ENCODE peak calls at places on chromosomes 16 and 17, in ten cellular contexts. K is HepG2; E is ascending aorta; O is brain microvascular endothelial cell; T is fibroblast of mammary gland; J is CD8-positive, alpha-beta T cell; X is upper lobe of right lung; S is fibroblast of pulmonary artery; M is heart right ventricle; U is epithelial cell of esophagus. V is an unnamed sample.

GRCh38 chr16:31250782-31251384 is 8.9 kb upstream of the ITGAM start:
- DNase-seq in T (no peak), K (no peak), U (no peak), O (no peak), E (no peak), J (no peak), X (no peak), M (no peak), S (no peak), V (no peak)

GRCh38 chr17:50835563-50836231 is at the start of gene WFIKKN2:
- DNase-seq in X (no peak), M (no peak), E (no peak), S (no peak), U (no peak), T (no peak), K (no peak), O (no peak), J (no peak), V (no peak)

GRCh38 chr17:57943140-57943539 is 12.1 kb downstream of the CUEDC1 start:
- DNase-seq in U (peak; percentile 28), M (no peak), X (no peak), J (no peak), K (no peak), S (no peak), E (no peak), O (no peak), T (peak; percentile 78), V (peak; percentile 40)

GRCh38 chr17:57438031-57438731 is 181.9 kb downstream of the MSI2 start:
- DNase-seq in S (no peak), X (no peak), O (no peak), T (no peak), M (no peak), K (no peak), U (no peak), E (no peak), J (no peak), V (no peak)

GRCh38 chr16:12201216-12201615 is 224.7 kb downstream of the SNX29 start:
- DNase-seq in O (no peak), T (no peak), S (no peak), X (no peak), M (no peak), K (no peak), U (no peak), E (no peak), J (no peak), V (no peak)

GRCh38 chr16:88102597-88102996 is 151.4 kb downstream of the BANP start:
- DNase-seq in K (no peak), E (no peak), M (no peak), U (no peak), O (no peak), S (no peak), T (no peak), X (no peak), J (no peak), V (no peak)

GRCh38 chr17:78226752-78227454 is 4.5 kb upstream of the TMEM235 start:
- DNase-seq in U (peak; percentile 72), X (no peak), M (no peak), O (no peak), E (no peak), J (no peak), T (no peak), S (no peak), K (no peak), V (no peak)

GRCh38 chr17:77810536-77810935 is 148.0 kb upstream of the TNRC6C start:
- DNase-seq in J (no peak), O (peak; percentile 35), T (peak; percentile 94), M (peak; percentile 53), X (no peak), E (no peak), U (peak; percentile 13), S (peak; percentile 83), K (no peak), V (peak; percentile 80)

DNA sequence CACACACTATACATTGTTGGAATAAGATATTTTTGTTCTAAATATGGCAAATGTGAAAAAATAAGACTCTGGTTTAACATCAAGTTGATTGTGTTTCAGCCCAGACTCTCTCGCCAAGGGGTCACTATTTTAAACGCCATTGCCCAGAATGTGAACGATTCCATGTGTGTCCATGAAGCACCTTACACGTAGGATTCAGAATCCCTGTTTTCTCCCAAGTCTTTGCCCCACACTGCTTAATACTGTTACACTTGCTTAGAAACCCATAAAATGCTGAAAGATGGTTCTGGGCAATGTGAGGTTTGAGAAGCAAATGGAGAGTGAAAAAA is 7.7 kb downstream of the HS3ST3B1 start:
- DNase-seq in O (no peak), K (no peak), S (no peak), T (peak; percentile 38), J (no peak), E (no peak), M (no peak), X (no peak), U (no peak), V (peak; percentile 51)
- H3K4me3 ChIP-seq in O (peak overlapping the region; percentile 55), K (peak overlapping the region; percentile 71), S (peak overlapping the region; percentile 68), T (peak overlapping the region; percentile 43), J (peak overlapping the region; percentile 41), E (peak overlapping the region; percentile 65), M (peak overlapping the region; percentile 45), X (peak overlapping the region; percentile 48), U (peak overlapping the region; percentile 55), V (peak overlapping the region; percentile 45)

DNA sequence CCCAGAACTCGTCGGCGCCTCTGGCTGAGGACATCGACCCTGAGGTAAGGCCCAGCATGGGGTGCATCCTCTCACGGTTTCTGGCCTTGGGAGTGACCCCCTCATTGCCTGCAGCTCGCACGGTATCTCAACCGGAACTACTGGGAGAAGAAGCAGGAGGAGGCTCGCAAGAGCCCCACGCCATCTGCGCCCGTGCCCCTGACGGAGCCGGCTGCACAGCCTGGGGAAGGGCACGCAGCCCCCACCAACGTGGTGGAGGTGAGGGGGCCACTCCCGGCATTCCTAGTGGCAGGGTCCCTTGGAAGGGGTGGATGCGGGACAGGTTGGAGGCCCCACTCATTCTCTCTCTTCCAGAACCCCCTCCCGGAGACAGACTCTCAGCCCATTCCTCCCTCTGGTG is 8.4 kb upstream of the MRPL12 start:
- DNase-seq in O (no peak), U (no peak), K (no peak), S (no peak), X (no peak), E (no peak), T (no peak), M (no peak), J (no peak), V (no peak)
- TF ChIP-seq CTCF in O (no peak), U (no peak), K (no peak), S (no peak), X (no peak), E (no peak), T (no peak), M (no peak), J (no peak), V (no peak)

GRCh38 chr16:79772028-79772427 is 171.5 kb upstream of the MAF start:
- DNase-seq in S (no peak), M (no peak), E (no peak), X (no peak), U (no peak), J (no peak), K (no peak), T (no peak), O (no peak), V (no peak)

GRCh38 chr16:79770244-79771064 is 169.9 kb upstream of the MAF start:
- DNase-seq in J (peak; percentile 43), T (peak; percentile 75), M (peak; percentile 88), K (peak; percentile 63), O (peak; percentile 76), S (peak; percentile 78), E (peak; percentile 51), X (peak; percentile 95), U (peak; percentile 94), V (peak; percentile 91)

GRCh38 chr16:79768594-79768993 is 168.1 kb upstream of the MAF start:
- DNase-seq in M (no peak), X (no peak), J (no peak), U (no peak), K (no peak), T (no peak), O (no peak), E (no peak), S (no peak), V (no peak)

GRCh38 chr16:79767597-79768280 is 167.2 kb upstream of the MAF start:
- DNase-seq in K (peak; percentile 40), U (peak; percentile 53), T (peak; percentile 23), S (peak; percentile 13), O (peak; percentile 37), J (no peak), X (no peak), M (no peak), E (no peak), V (peak; percentile 36)

DNA sequence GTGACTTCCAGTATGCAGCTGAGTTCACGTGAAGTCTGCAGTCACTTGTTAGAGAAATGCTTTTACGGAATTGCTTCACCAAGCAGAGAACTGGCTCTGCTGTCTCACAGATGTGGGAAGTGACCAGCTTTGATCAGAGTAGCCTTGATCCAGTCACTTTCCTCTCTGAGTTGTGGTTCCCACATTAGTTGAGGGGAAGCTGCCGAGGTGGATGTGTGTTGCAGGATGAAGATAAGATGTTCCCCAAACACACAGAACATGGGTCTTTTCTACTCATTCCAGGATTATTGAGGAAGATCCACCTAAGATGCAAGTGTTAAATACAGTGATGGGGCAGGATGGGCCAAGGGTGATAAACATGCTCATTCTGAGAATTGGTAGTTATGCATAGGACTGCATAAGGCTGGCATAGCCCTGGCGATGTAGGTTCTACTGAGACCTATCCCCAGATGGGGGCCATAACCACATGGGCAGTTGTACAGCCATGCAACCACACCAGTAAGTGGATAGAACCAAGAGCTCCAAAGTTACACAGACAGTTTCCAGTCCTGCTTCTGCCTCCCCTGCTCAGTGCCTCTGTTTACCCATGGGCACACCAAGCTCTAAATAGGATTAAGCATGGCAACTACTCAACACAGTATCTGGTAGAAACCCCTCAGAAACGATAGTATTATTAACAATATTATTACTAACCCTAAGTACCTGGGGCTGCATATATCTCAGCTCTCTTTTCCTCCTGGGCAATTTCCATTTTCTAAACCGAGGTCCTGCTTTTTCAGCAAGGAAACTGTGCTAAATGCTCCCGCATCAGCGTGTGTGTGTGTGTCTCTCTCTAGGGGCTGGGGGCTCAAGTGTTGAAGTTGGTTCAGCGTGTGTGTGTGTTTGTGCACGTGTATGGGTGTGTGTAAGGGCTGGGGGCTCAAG is 169.0 kb upstream of the MAF start:
- DNase-seq in U (no peak), E (no peak), K (no peak), X (no peak), J (no peak), M (no peak), S (no peak), T (no peak), O (no peak), V (no peak)
- H3K4me3 ChIP-seq in U (peak overlapping the region; percentile 61), E (peak overlapping the region; percentile 75), K (peak overlapping the region; percentile 71), X (peak overlapping the region; percentile 64), J (peak overlapping the region; percentile 46), M (peak overlapping the region; percentile 65), S (peak overlapping the region; percentile 57), T (peak overlapping the region; percentile 61), O (peak overlapping the region; percentile 76), V (peak overlapping the region; percentile 66)

GRCh38 chr16:68235882-68236803 is at the start of gene ESRP2:
- DNase-seq in E (no peak), K (peak; percentile 80), M (no peak), O (no peak), U (peak; percentile 97), T (no peak), S (no peak), J (no peak), X (peak; percentile 95), V (no peak)

GRCh38 chr16:68235105-68235881 is 634 bp downstream of the ESRP2 start:
- DNase-seq in U (peak; percentile 82), O (no peak), X (peak; percentile 80), E (no peak), T (no peak), K (peak; percentile 57), J (no peak), S (no peak), M (no peak), V (no peak)

GRCh38 chr16:68233085-68233834 is 2.7 kb downstream of the ESRP2 start:
- DNase-seq in J (no peak), O (no peak), U (no peak), S (no peak), K (no peak), M (no peak), E (no peak), T (no peak), X (no peak), V (no peak)

GRCh38 chr16:68233835-68234187 is 2.1 kb downstream of the ESRP2 start:
- DNase-seq in J (no peak), O (no peak), S (no peak), K (no peak), X (no peak), M (no peak), T (no peak), E (no peak), U (no peak), V (no peak)

GRCh38 chr16:68234188-68235104 is 1.5 kb downstream of the ESRP2 start:
- DNase-seq in K (peak; percentile 85), S (no peak), O (no peak), U (peak; percentile 93), J (no peak), M (no peak), T (no peak), X (peak; percentile 95), E (no peak), V (no peak)
- TF ChIP-seq CTCF in K (peak; percentile 43), S (no peak), O (no peak), U (no peak), J (no peak), M (no peak), T (no peak), X (peak; percentile 6), E (no peak), V (no peak)